ENCODE peak calls at places on chromosomes 12 and 14, in six cellular contexts. One of them, this sample, is unnamed.

GRCh38 chr14:69101331-69101826 is 51.5 kb downstream of the DCAF5 start:
- DNase-seq in HFFc6: peak; percentile 88
- DNase-seq in activated naive CD4-positive, alpha-beta T cell treated with Interleukin-2 at 50 U/mL for 16 hours: no peak
- DNase-seq in nucleus accumbens: no peak
- DNase-seq in effector memory CD8-positive, alpha-beta T cell: no peak
- DNase-seq in RPMI8226: no peak
- DNase-seq in this sample: peak; percentile 8

GRCh38 chr12:13362260-13362841 is 165.8 kb downstream of the EMP1 start:
- DNase-seq in nucleus accumbens: peak; percentile 36
- DNase-seq in activated naive CD4-positive, alpha-beta T cell treated with Interleukin-2 at 50 U/mL for 16 hours: peak; percentile 37
- DNase-seq in RPMI8226: peak; percentile 38
- DNase-seq in effector memory CD8-positive, alpha-beta T cell: peak; percentile 8
- DNase-seq in HFFc6: peak; percentile 43
- DNase-seq in this sample: peak; percentile 0

GRCh38 chr14:52063107-52063506 is 5.8 kb downstream of the NID2 start:
- DNase-seq in nucleus accumbens: no peak
- DNase-seq in activated naive CD4-positive, alpha-beta T cell treated with Interleukin-2 at 50 U/mL for 16 hours: no peak
- DNase-seq in RPMI8226: no peak
- DNase-seq in HFFc6: no peak
- DNase-seq in effector memory CD8-positive, alpha-beta T cell: no peak
- DNase-seq in this sample: no peak

GRCh38 chr14:74572829-74573360 is 39.1 kb downstream of the LTBP2 start:
- DNase-seq in effector memory CD8-positive, alpha-beta T cell: no peak
- DNase-seq in HFFc6: peak; percentile 20
- DNase-seq in RPMI8226: no peak
- DNase-seq in activated naive CD4-positive, alpha-beta T cell treated with Interleukin-2 at 50 U/mL for 16 hours: no peak
- DNase-seq in nucleus accumbens: no peak
- DNase-seq in this sample: no peak

GRCh38 chr12:51357374-51358047 is 11.0 kb upstream of the CELA1 start:
- DNase-seq in RPMI8226: no peak
- DNase-seq in activated naive CD4-positive, alpha-beta T cell treated with Interleukin-2 at 50 U/mL for 16 hours: peak; percentile 4
- DNase-seq in HFFc6: no peak
- DNase-seq in effector memory CD8-positive, alpha-beta T cell: no peak
- DNase-seq in nucleus accumbens: no peak
- DNase-seq in this sample: no peak

GRCh38 chr12:1083888-1084262 is 92.9 kb downstream of the ERC1 start:
- DNase-seq in RPMI8226: peak; percentile 67
- DNase-seq in effector memory CD8-positive, alpha-beta T cell: no peak
- DNase-seq in HFFc6: peak; percentile 82
- DNase-seq in activated naive CD4-positive, alpha-beta T cell treated with Interleukin-2 at 50 U/mL for 16 hours: no peak
- DNase-seq in nucleus accumbens: no peak
- DNase-seq in this sample: no peak

GRCh38 chr14:34018564-34019244 is 67.8 kb upstream of the EGLN3 start:
- DNase-seq in RPMI8226: peak; percentile 32
- DNase-seq in nucleus accumbens: no peak
- DNase-seq in effector memory CD8-positive, alpha-beta T cell: no peak
- DNase-seq in activated naive CD4-positive, alpha-beta T cell treated with Interleukin-2 at 50 U/mL for 16 hours: peak; percentile 29
- DNase-seq in HFFc6: no peak
- DNase-seq in this sample: no peak

GRCh38 chr12:89346741-89347324 is 5.5 kb downstream of the DUSP6 start:
- DNase-seq in nucleus accumbens: no peak
- DNase-seq in effector memory CD8-positive, alpha-beta T cell: no peak
- DNase-seq in RPMI8226: peak; percentile 41
- DNase-seq in HFFc6: peak; percentile 35
- DNase-seq in activated naive CD4-positive, alpha-beta T cell treated with Interleukin-2 at 50 U/mL for 16 hours: no peak
- DNase-seq in this sample: peak; percentile 88

GRCh38 chr12:130449291-130449690 is 111.6 kb downstream of the PIWIL1 start:
- DNase-seq in activated naive CD4-positive, alpha-beta T cell treated with Interleukin-2 at 50 U/mL for 16 hours: no peak
- DNase-seq in RPMI8226: no peak
- DNase-seq in HFFc6: no peak
- DNase-seq in nucleus accumbens: no peak
- DNase-seq in effector memory CD8-positive, alpha-beta T cell: no peak
- DNase-seq in this sample: no peak

GRCh38 chr12:132354982-132355680 is 25.7 kb upstream of the GALNT9 start:
- DNase-seq in effector memory CD8-positive, alpha-beta T cell: no peak
- DNase-seq in HFFc6: no peak
- DNase-seq in nucleus accumbens: no peak
- DNase-seq in activated naive CD4-positive, alpha-beta T cell treated with Interleukin-2 at 50 U/mL for 16 hours: no peak
- DNase-seq in RPMI8226: no peak
- DNase-seq in this sample: no peak

GRCh38 chr12:4271433-4272013 is 2.0 kb upstream of the CCND2 start:
- DNase-seq in effector memory CD8-positive, alpha-beta T cell: no peak
- DNase-seq in HFFc6: no peak
- DNase-seq in nucleus accumbens: no peak
- DNase-seq in RPMI8226: peak; percentile 68
- DNase-seq in activated naive CD4-positive, alpha-beta T cell treated with Interleukin-2 at 50 U/mL for 16 hours: peak; percentile 71
- DNase-seq in this sample: no peak

GRCh38 chr12:119578112-119578511 is 15.5 kb upstream of the TMEM233 start:
- DNase-seq in RPMI8226: no peak
- DNase-seq in HFFc6: peak; percentile 0
- DNase-seq in activated naive CD4-positive, alpha-beta T cell treated with Interleukin-2 at 50 U/mL for 16 hours: no peak
- DNase-seq in effector memory CD8-positive, alpha-beta T cell: no peak
- DNase-seq in nucleus accumbens: no peak
- DNase-seq in this sample: no peak

GRCh38 chr12:109844983-109845841 is 12.0 kb upstream of the TRPV4 start:
- DNase-seq in effector memory CD8-positive, alpha-beta T cell: peak; percentile 88
- DNase-seq in RPMI8226: peak; percentile 92
- DNase-seq in nucleus accumbens: peak; percentile 68
- DNase-seq in HFFc6: peak; percentile 64
- DNase-seq in activated naive CD4-positive, alpha-beta T cell treated with Interleukin-2 at 50 U/mL for 16 hours: peak; percentile 91
- DNase-seq in this sample: peak; percentile 73

GRCh38 chr14:93789366-93790130 is 1.3 kb upstream of the PRIMA1 start:
- DNase-seq in nucleus accumbens: no peak
- DNase-seq in RPMI8226: no peak
- DNase-seq in HFFc6: no peak
- DNase-seq in activated naive CD4-positive, alpha-beta T cell treated with Interleukin-2 at 50 U/mL for 16 hours: no peak
- DNase-seq in effector memory CD8-positive, alpha-beta T cell: no peak
- DNase-seq in this sample: no peak

GRCh38 chr12:119235352-119235751 is 56.6 kb downstream of the HSPB8 start:
- DNase-seq in HFFc6: no peak
- DNase-seq in effector memory CD8-positive, alpha-beta T cell: no peak
- DNase-seq in RPMI8226: no peak
- DNase-seq in activated naive CD4-positive, alpha-beta T cell treated with Interleukin-2 at 50 U/mL for 16 hours: no peak
- DNase-seq in nucleus accumbens: no peak
- DNase-seq in this sample: no peak

GRCh38 chr12:101038289-101038871 is 171.7 kb downstream of the SLC5A8 start:
- DNase-seq in activated naive CD4-positive, alpha-beta T cell treated with Interleukin-2 at 50 U/mL for 16 hours: no peak
- DNase-seq in effector memory CD8-positive, alpha-beta T cell: no peak
- DNase-seq in HFFc6: no peak
- DNase-seq in RPMI8226: no peak
- DNase-seq in nucleus accumbens: no peak
- DNase-seq in this sample: no peak

GRCh38 chr12:111976291-111976690 is 36.7 kb downstream of the TMEM116 start:
- DNase-seq in RPMI8226: no peak
- DNase-seq in HFFc6: no peak
- DNase-seq in activated naive CD4-positive, alpha-beta T cell treated with Interleukin-2 at 50 U/mL for 16 hours: no peak
- DNase-seq in nucleus accumbens: no peak
- DNase-seq in effector memory CD8-positive, alpha-beta T cell: no peak
- DNase-seq in this sample: no peak

GRCh38 chr12:46933947-46934346 is 108.2 kb upstream of the SLC38A4 start:
- DNase-seq in nucleus accumbens: no peak
- DNase-seq in activated naive CD4-positive, alpha-beta T cell treated with Interleukin-2 at 50 U/mL for 16 hours: no peak
- DNase-seq in RPMI8226: peak; percentile 9
- DNase-seq in effector memory CD8-positive, alpha-beta T cell: no peak
- DNase-seq in HFFc6: peak; percentile 69
- DNase-seq in this sample: no peak

GRCh38 chr12:111304642-111305071 is 64.2 kb downstream of the PHETA1 start:
- DNase-seq in nucleus accumbens: no peak
- DNase-seq in RPMI8226: peak; percentile 53
- DNase-seq in HFFc6: no peak
- DNase-seq in effector memory CD8-positive, alpha-beta T cell: no peak
- DNase-seq in activated naive CD4-positive, alpha-beta T cell treated with Interleukin-2 at 50 U/mL for 16 hours: peak; percentile 42
- DNase-seq in this sample: no peak

GRCh38 chr14:35747379-35747778 is 61.7 kb downstream of the RALGAPA1 start:
- DNase-seq in activated naive CD4-positive, alpha-beta T cell treated with Interleukin-2 at 50 U/mL for 16 hours: no peak
- DNase-seq in RPMI8226: no peak
- DNase-seq in nucleus accumbens: no peak
- DNase-seq in HFFc6: no peak
- DNase-seq in effector memory CD8-positive, alpha-beta T cell: no peak
- DNase-seq in this sample: no peak

GRCh38 chr12:70885952-70886351 is 34.6 kb downstream of the PTPRR start:
- DNase-seq in nucleus accumbens: no peak
- DNase-seq in RPMI8226: no peak
- DNase-seq in effector memory CD8-positive, alpha-beta T cell: no peak
- DNase-seq in activated naive CD4-positive, alpha-beta T cell treated with Interleukin-2 at 50 U/mL for 16 hours: no peak
- DNase-seq in HFFc6: no peak
- DNase-seq in this sample: no peak

GRCh38 chr12:104257913-104258472 is 42.4 kb downstream of the TXNRD1 start:
- DNase-seq in nucleus accumbens: no peak
- DNase-seq in HFFc6: no peak
- DNase-seq in RPMI8226: no peak
- DNase-seq in effector memory CD8-positive, alpha-beta T cell: no peak
- DNase-seq in activated naive CD4-positive, alpha-beta T cell treated with Interleukin-2 at 50 U/mL for 16 hours: no peak
- DNase-seq in this sample: no peak

GRCh38 chr12:78580296-78580695 is 284.3 kb upstream of the SYT1 start:
- DNase-seq in effector memory CD8-positive, alpha-beta T cell: no peak
- DNase-seq in RPMI8226: no peak
- DNase-seq in nucleus accumbens: no peak
- DNase-seq in HFFc6: no peak
- DNase-seq in activated naive CD4-positive, alpha-beta T cell treated with Interleukin-2 at 50 U/mL for 16 hours: no peak
- DNase-seq in this sample: no peak

GRCh38 chr12:619346-619745 is 43.9 kb downstream of the NINJ2 start:
- DNase-seq in RPMI8226: no peak
- DNase-seq in HFFc6: no peak
- DNase-seq in activated naive CD4-positive, alpha-beta T cell treated with Interleukin-2 at 50 U/mL for 16 hours: no peak
- DNase-seq in effector memory CD8-positive, alpha-beta T cell: no peak
- DNase-seq in nucleus accumbens: no peak
- DNase-seq in this sample: no peak

GRCh38 chr12:117830471-117830870 is 138.3 kb downstream of the KSR2 start:
- DNase-seq in RPMI8226: no peak
- DNase-seq in activated naive CD4-positive, alpha-beta T cell treated with Interleukin-2 at 50 U/mL for 16 hours: no peak
- DNase-seq in nucleus accumbens: no peak
- DNase-seq in HFFc6: peak; percentile 6
- DNase-seq in effector memory CD8-positive, alpha-beta T cell: no peak
- DNase-seq in this sample: no peak

GRCh38 chr14:68461086-68461485 is 331.8 kb downstream of the ZFP36L1 start:
- DNase-seq in activated naive CD4-positive, alpha-beta T cell treated with Interleukin-2 at 50 U/mL for 16 hours: no peak
- DNase-seq in HFFc6: no peak
- DNase-seq in RPMI8226: no peak
- DNase-seq in effector memory CD8-positive, alpha-beta T cell: no peak
- DNase-seq in nucleus accumbens: no peak
- DNase-seq in this sample: no peak

GRCh38 chr14:94100847-94101246 is 9.7 kb upstream of the IFI27 start:
- DNase-seq in RPMI8226: no peak
- DNase-seq in activated naive CD4-positive, alpha-beta T cell treated with Interleukin-2 at 50 U/mL for 16 hours: no peak
- DNase-seq in effector memory CD8-positive, alpha-beta T cell: no peak
- DNase-seq in HFFc6: peak; percentile 83
- DNase-seq in nucleus accumbens: no peak
- DNase-seq in this sample: no peak

GRCh38 chr12:87807127-87807526 is 222.1 kb downstream of the C12orf50 start:
- DNase-seq in HFFc6: no peak
- DNase-seq in nucleus accumbens: no peak
- DNase-seq in RPMI8226: no peak
- DNase-seq in activated naive CD4-positive, alpha-beta T cell treated with Interleukin-2 at 50 U/mL for 16 hours: no peak
- DNase-seq in effector memory CD8-positive, alpha-beta T cell: no peak
- DNase-seq in this sample: no peak